ENCODE peak calls at places on chromosomes 3 and 15, in six cellular contexts. R is GM12865; F is AG09309; G is AG04449; P is CD8-positive, alpha-beta T cell; B is IMR-90. W is an unnamed sample.

GRCh38 chr3:21170964-21171363 is 580.0 kb downstream of the ZNF385D start:
- DNase-seq in R (peak), P (no peak), B (no peak), F (no peak), G (no peak), W (no peak)

GRCh38 chr3:127406309-127407025 is 118.6 kb upstream of the PRR20G start:
- DNase-seq in P (no peak), F (no peak), G (no peak), B (peak), R (peak), W (no peak)

GRCh38 chr3:172365028-172365567 is 83.2 kb downstream of the GHSR start:
- DNase-seq in G (no peak), F (no peak), R (no peak), P (no peak), B (no peak), W (no peak)

GRCh38 chr3:56940331-56940730 is 120.1 kb upstream of the SPATA12 start:
- DNase-seq in F (no peak), B (no peak), R (no peak), P (no peak), G (no peak), W (no peak)

GRCh38 chr3:78979083-78979482 is 788.7 kb downstream of the ROBO1 start:
- DNase-seq in P (no peak), F (no peak), G (no peak), B (no peak), R (no peak), W (no peak)

GRCh38 chr15:51374131-51374530 is 32.7 kb downstream of the GLDN start:
- DNase-seq in R (no peak), G (no peak), F (no peak), P (no peak), B (no peak), W (no peak)

GRCh38 chr15:69060041-69060481 is 45.6 kb downstream of the NOX5 start:
- DNase-seq in G (no peak), B (no peak), F (no peak), P (no peak), R (no peak), W (no peak)

GRCh38 chr15:52183562-52184173 is 7.5 kb downstream of the GNB5 start:
- DNase-seq in B (peak), R (peak), F (no peak), P (no peak), G (no peak), W (no peak)

GRCh38 chr3:109188726-109189125 is 52.2 kb downstream of the C3orf85 start:
- DNase-seq in P (no peak), G (no peak), B (no peak), F (no peak), R (no peak), W (no peak)

GRCh38 chr3:29440321-29441019 is 159.6 kb downstream of the RBMS3 start:
- DNase-seq in R (no peak), F (no peak), G (no peak), B (no peak), P (no peak), W (no peak)

GRCh38 chr3:160929595-160929994 is 173.6 kb downstream of the PPM1L start:
- DNase-seq in B (no peak), P (no peak), G (no peak), R (no peak), F (no peak), W (no peak)

GRCh38 chr3:12956316-12956660 is 114.9 kb upstream of the RPL32 start:
- DNase-seq in P (no peak), F (no peak), R (no peak), G (no peak), B (no peak), W (no peak)

GRCh38 chr3:61626484-61626883 is 65.1 kb downstream of the PTPRG start:
- DNase-seq in P (no peak), B (no peak), F (no peak), G (no peak), R (no peak), W (no peak)

GRCh38 chr15:93418566-93418965 is 329.6 kb upstream of the RGMA start:
- DNase-seq in R (no peak), F (no peak), B (no peak), G (no peak), P (no peak), W (no peak)

GRCh38 chr3:128482857-128483656 is 9.9 kb downstream of the GATA2 start:
- DNase-seq in B (peak), G (peak), R (no peak), P (no peak), F (peak), W (no peak)
- TF ChIP-seq CTCF in B (peak), G (no peak), R (no peak), P (no peak), F (peak), W (no peak)

DNA sequence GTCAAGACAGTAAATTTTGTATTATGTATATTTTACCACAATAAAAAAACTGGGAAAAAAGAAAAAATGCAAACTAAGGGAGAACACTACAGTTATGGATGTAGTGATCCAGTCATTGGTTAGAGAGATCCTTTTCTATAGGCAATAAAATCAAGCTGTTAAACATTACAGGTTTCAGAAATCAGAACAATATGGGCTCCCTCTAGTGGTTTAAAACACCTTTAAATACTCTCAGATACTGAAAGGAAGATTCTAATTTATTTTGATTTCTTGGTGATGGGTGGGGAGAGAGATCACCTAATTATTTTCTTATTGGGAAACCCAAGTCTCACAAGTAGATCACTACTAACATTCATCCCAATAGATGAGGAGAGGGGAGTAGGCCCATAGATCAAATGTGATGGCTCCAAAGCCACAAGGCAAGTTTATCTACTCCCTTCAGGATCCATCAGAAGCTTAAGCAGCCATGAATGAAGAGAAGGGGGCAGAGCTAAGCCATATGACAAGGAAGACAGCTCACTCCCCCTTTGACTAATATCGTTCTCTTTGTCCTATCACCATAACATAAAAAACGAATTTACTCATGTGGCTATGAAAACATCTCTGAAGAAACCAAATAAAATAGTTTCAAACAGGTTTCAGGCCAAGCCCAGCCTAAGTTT is 118.6 kb downstream of the ANO10 start:
- DNase-seq in R (peak), F (peak), G (no peak), P (no peak), B (peak), W (no peak)
- TF ChIP-seq CTCF in R (peak), F (peak), G (no peak), P (peak), B (peak), W (peak)

DNA sequence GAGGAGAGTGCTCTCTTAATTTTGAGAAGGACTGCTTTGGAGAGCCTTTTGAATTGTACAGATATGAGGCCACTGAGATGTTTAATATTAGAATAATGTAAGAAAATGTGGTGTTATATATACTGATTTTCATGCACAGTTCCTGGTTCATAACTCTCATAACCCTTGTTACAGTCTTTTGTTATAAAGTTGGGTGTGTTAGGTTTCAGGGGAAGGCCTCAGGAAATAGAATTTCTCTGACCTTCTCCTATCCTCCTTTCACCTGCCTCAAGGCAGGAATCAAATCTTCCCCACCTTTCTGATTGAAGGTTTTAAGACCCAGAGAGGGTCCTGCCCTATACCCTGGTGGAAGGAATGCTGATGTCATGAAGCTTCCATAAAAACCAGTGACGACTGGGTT is 245.9 kb downstream of the NSUN3 start:
- DNase-seq in P (no peak), F (no peak), R (no peak), G (no peak), B (no peak), W (no peak)
- TF ChIP-seq CTCF in P (no peak), F (no peak), R (no peak), G (no peak), B (no peak), W (peak)

DNA sequence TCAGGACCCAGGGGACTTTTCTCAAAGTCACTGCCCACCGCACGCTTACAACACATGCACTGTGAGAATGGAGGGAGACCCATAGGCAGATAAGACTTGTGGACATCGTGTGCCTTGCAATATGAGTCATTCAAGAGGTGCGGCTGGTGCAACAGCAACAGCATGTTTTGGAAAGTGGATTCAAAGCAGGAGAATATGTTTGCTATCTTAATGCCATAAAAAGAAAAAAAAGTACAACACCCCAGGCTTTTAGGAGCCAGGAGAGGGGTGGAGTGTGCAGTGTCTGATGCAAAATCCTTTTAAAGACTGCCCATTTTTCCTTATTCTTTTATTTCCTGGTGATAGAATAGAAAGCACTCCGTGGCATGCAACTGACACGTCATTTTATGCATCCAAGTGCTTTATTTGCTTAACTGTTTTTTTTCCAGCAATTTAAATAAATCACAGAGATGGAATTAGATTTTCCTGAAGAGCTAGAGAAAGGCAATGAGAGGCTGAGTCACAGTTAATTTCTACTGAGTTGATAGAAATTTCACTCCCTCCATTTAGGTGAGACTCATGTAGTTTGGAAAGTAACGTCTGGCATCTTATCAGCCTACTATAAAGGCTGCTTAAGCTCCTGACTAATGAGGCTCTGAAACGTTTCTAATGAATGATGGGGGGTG is 96.3 kb downstream of the NSUN3 start:
- DNase-seq in B (peak), P (no peak), G (no peak), R (no peak), F (peak), W (no peak)
- TF ChIP-seq CTCF in B (no peak), P (no peak), G (no peak), R (no peak), F (no peak), W (no peak)

GRCh38 chr15:67935244-67935643 is 95.4 kb upstream of the RNU6-1 start:
- DNase-seq in B (no peak), P (no peak), G (no peak), R (no peak), F (no peak), W (no peak)
- TF ChIP-seq CTCF in B (no peak), P (no peak), G (no peak), R (no peak), F (no peak), W (no peak)

GRCh38 chr3:113534365-113534764 is 2.0 kb downstream of the SIDT1 start:
- DNase-seq in B (no peak), R (peak), G (no peak), P (no peak), F (no peak), W (no peak)

GRCh38 chr3:113535898-113536297 is 3.5 kb downstream of the SIDT1 start:
- DNase-seq in B (no peak), R (peak), G (no peak), F (no peak), P (no peak), W (no peak)

GRCh38 chr3:113531826-113532697 is at the start of gene SIDT1:
- DNase-seq in F (no peak), P (peak), B (no peak), R (peak), G (no peak), W (no peak)

GRCh38 chr3:113533534-113533892 is 1.2 kb downstream of the SIDT1 start:
- DNase-seq in F (no peak), B (no peak), R (peak), P (peak), G (no peak), W (no peak)

DNA sequence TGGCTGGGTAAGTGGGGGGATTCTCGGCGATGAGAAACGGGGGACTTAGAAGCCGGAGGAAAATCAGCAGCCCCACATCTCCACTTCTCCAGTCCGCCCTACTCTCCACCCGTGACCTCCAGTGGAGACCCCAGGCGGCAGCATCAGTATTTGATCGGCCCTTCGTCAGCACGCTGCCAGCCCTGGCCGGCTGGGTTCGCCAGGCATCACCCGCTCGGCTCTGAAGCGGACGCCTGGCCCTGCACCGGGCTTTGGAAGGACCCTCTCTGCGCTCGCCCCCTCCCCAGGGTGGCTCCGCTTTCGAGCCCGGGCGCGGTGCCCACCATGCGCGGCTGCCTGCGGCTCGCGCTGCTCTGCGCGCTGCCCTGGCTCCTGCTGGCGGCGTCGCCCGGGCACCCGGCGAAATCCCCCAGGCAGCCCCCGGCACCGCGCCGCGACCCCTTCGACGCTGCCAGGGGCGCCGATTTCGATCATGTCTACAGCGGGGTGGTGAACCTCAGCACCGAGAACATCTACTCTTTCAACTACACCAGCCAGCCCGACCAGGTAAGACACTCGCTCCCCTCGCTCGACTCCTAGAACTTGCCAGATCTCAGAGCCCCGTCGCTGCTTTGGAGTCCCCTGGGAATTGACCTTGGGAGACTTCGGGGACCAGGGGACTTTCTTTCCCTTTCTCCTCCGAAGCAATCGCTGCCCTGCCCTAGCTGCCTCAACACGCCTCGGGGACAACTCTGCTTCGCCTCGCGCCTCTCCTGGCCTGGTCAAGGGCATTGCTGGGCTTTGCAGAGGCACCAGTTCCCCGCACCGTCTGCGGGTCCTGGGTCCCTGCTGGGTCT is 561 bp downstream of the SIDT1 start:
- DNase-seq in R (peak), P (peak), G (no peak), B (no peak), F (no peak), W (no peak)
- TF ChIP-seq CTCF in R (no peak), P (no peak), G (no peak), B (no peak), F (no peak), W (no peak)